ENCODE peak calls at places on chromosomes 16 and 17, in eight cellular contexts. T is AG04450, V is prostate gland, F is dorsolateral prefrontal cortex, W is breast epithelium, B is ascending aorta, R is HL-60, I is osteoblast. K is an unnamed sample.

GRCh38 chr17:41476866-41477815 is 3.8 kb downstream of the KRT35 start:
- DNase-seq in T (no peak), R (no peak), F (no peak), I (no peak), B (no peak), V (no peak), W (no peak), K (no peak)

GRCh38 chr17:79658811-79659207 is 48.0 kb upstream of the RBFOX3 start:
- DNase-seq in I (peak; percentile 25), F (no peak), T (no peak), B (no peak), V (peak; percentile 4), R (no peak), W (peak; percentile 49), K (no peak)

GRCh38 chr16:12257926-12258561 is 281.5 kb downstream of the SNX29 start:
- DNase-seq in T (no peak), I (peak; percentile 17), V (no peak), B (no peak), F (no peak), R (no peak), W (peak; percentile 50), K (no peak)

GRCh38 chr16:66251406-66252160 is 114.9 kb upstream of the CDH5 start:
- DNase-seq in R (no peak), V (no peak), B (no peak), F (no peak), W (no peak), I (no peak), T (no peak), K (no peak)

GRCh38 chr17:4533522-4534502 is 21.4 kb downstream of the MYBBP1A start:
- DNase-seq in F (peak; percentile 95), I (no peak), B (no peak), W (no peak), V (no peak), R (no peak), T (no peak), K (peak; percentile 94)

GRCh38 chr17:27960183-27960589 is 67.0 kb upstream of the LYRM9 start:
- DNase-seq in B (no peak), R (no peak), F (no peak), I (no peak), V (no peak), T (no peak), W (no peak), K (no peak)

GRCh38 chr16:78505544-78506371 is 406.3 kb downstream of the WWOX start:
- DNase-seq in T (no peak), R (no peak), F (no peak), V (no peak), I (no peak), W (peak; percentile 56), B (no peak), K (peak; percentile 16)

GRCh38 chr17:61405686-61406542 is 6.3 kb downstream of the TBX2 start:
- DNase-seq in W (no peak), V (no peak), B (no peak), T (no peak), F (peak; percentile 39), R (no peak), I (peak; percentile 80), K (no peak)

GRCh38 chr16:29025218-29025617 is 40.4 kb downstream of the LAT start:
- DNase-seq in B (no peak), F (no peak), I (peak; percentile 22), R (no peak), W (no peak), T (no peak), V (no peak), K (no peak)

DNA sequence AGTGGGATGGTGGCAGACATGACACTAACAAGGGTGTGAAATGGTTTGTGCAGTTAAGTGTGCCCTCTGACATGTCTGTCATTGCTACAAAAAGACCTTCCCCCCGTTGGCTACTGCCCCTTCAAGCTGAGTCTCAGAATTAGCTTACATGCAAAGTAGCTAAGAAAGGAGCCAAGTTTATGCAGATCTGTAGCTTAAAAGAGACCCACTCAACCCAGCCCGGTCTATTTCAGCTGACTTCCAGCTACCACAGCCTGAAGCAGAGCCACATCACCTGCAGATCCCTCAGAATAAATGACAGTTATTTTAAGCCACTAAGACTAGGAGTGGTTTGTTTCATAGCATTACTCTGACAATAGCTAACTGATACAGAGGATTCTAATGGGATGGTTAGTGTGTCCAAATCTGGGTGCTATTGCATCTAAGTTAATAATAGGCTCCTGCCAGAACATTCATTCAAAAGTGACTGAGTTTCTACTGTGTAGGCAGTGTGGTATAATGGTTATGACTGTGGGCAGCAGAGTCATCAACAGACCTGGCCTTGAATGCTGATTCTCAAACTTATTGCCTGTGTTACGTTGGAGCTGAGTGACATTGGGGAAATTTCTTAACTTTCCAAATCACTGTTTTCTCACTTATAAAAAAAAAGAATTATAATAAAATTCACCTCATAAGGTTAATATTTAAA is 11.7 kb downstream of the C17orf67 start:
- DNase-seq in I (no peak), T (no peak), F (no peak), V (no peak), R (no peak), B (no peak), W (no peak), K (no peak)
- H3K27ac ChIP-seq in I (no peak overlapping the region), T (no peak overlapping the region), F (no peak overlapping the region), V (no peak overlapping the region), R (no peak overlapping the region), B (no peak overlapping the region), W (no peak overlapping the region), K (no peak overlapping the region)

GRCh38 chr16:57471852-57472664 is 9.6 kb downstream of the POLR2C start:
- DNase-seq in V (no peak), F (no peak), B (no peak), W (peak; percentile 34), R (no peak), I (no peak), T (no peak), K (no peak)

GRCh38 chr16:57473176-57473840 is 10.8 kb downstream of the POLR2C start:
- DNase-seq in W (peak; percentile 41), F (peak; percentile 76), R (no peak), B (no peak), V (no peak), I (no peak), T (no peak), K (no peak)

GRCh38 chr16:57473906-57474305 is 11.4 kb downstream of the POLR2C start:
- DNase-seq in F (no peak), V (no peak), I (no peak), B (no peak), T (no peak), W (no peak), R (no peak), K (no peak)

GRCh38 chr16:57471209-57471608 is 8.7 kb downstream of the POLR2C start:
- DNase-seq in V (no peak), T (no peak), R (no peak), W (no peak), I (no peak), B (no peak), F (no peak), K (no peak)

GRCh38 chr16:57472665-57473060 is 10.2 kb downstream of the POLR2C start:
- DNase-seq in T (no peak), V (no peak), R (no peak), W (peak; percentile 10), I (no peak), F (no peak), B (no peak), K (no peak)
- H3K27ac ChIP-seq in T (no peak overlapping the region), V (no peak overlapping the region), R (no peak overlapping the region), W (no peak overlapping the region), I (no peak overlapping the region), F (peak overlapping the region; percentile 51), B (peak overlapping the region; percentile 29), K (no peak overlapping the region)

GRCh38 chr17:8326591-8327583 is 12.8 kb upstream of the ODF4 start:
- DNase-seq in T (no peak), V (no peak), B (no peak), F (no peak), W (no peak), R (peak; percentile 8), I (peak; percentile 93), K (no peak)
- H3K27ac ChIP-seq in T (no peak overlapping the region), V (no peak overlapping the region), B (no peak overlapping the region), F (no peak overlapping the region), W (peak overlapping the region; percentile 52), R (no peak overlapping the region), I (no peak overlapping the region), K (no peak overlapping the region)

GRCh38 chr16:68298907-68299515 is 11.7 kb downstream of the SLC7A6OS start:
- DNase-seq in V (peak; percentile 63), R (no peak), T (no peak), W (no peak), F (peak; percentile 68), B (no peak), I (no peak), K (no peak)

GRCh38 chr16:68297908-68298307 is 12.8 kb downstream of the SLC7A6OS start:
- DNase-seq in V (no peak), T (no peak), B (no peak), I (no peak), R (no peak), F (no peak), W (no peak), K (no peak)

GRCh38 chr16:68298312-68298711 is 12.4 kb downstream of the SLC7A6OS start:
- DNase-seq in V (no peak), I (no peak), W (no peak), F (no peak), T (no peak), R (no peak), B (no peak), K (no peak)

GRCh38 chr16:68296693-68297092 is 14.1 kb downstream of the SLC7A6OS start:
- DNase-seq in I (no peak), W (no peak), R (peak; percentile 77), T (no peak), B (no peak), F (no peak), V (no peak), K (no peak)

GRCh38 chr16:68296291-68296690 is 14.5 kb downstream of the SLC7A6OS start:
- DNase-seq in R (no peak), W (no peak), T (no peak), B (no peak), F (no peak), I (no peak), V (no peak), K (no peak)
- H3K27ac ChIP-seq in R (peak overlapping the region; percentile 35), W (no peak overlapping the region), T (no peak overlapping the region), B (no peak overlapping the region), F (peak overlapping the region; percentile 43), I (no peak overlapping the region), V (no peak overlapping the region), K (no peak overlapping the region)

K was measured in caudate nucleus.